ENCODE peak calls at places on chromosomes 12 and 14, in seven cellular contexts. K, Z, U, O, B, C and X are unnamed samples.

GRCh38 chr12:80582431-80582830 is 125.0 kb upstream of the MYF6 start:
- DNase-seq in C (no peak), U (no peak), O (no peak), K (no peak), B (no peak), Z (no peak), X (no peak)

GRCh38 chr14:95297832-95298231 is 21.9 kb downstream of the CLMN start:
- DNase-seq in K (no peak), Z (no peak), B (no peak), U (no peak), O (no peak), C (no peak), X (no peak)

GRCh38 chr14:74569826-74570591 is 42.0 kb downstream of the LTBP2 start:
- DNase-seq in O (no peak), Z (no peak), K (no peak), B (no peak), U (no peak), C (peak; percentile 88), X (no peak)

GRCh38 chr14:82855912-82856381 is 1322.3 kb upstream of the SEL1L start:
- DNase-seq in Z (peak; percentile 11), C (peak; percentile 37), K (no peak), U (peak; percentile 51), O (no peak), B (no peak), X (peak; percentile 34)

GRCh38 chr12:56803750-56804149 is 40.6 kb downstream of the HSD17B6 start:
- DNase-seq in B (no peak), U (no peak), Z (no peak), O (no peak), K (no peak), C (no peak), X (no peak)

GRCh38 chr12:26162905-26163304 is 32.5 kb upstream of the SSPN start:
- DNase-seq in C (no peak), B (no peak), K (no peak), O (no peak), U (no peak), Z (no peak), X (no peak)

GRCh38 chr14:98736701-98737338 is 535.2 kb downstream of the BCL11B start:
- DNase-seq in Z (no peak), U (no peak), O (no peak), B (no peak), K (no peak), C (no peak), X (no peak)

GRCh38 chr14:90883782-90884181 is 67.6 kb upstream of the TTC7B start:
- DNase-seq in O (peak; percentile 12), K (no peak), Z (no peak), B (no peak), U (no peak), C (no peak), X (no peak)

GRCh38 chr12:93441111-93441616 is 583 bp downstream of the UBE2N start:
- DNase-seq in U (no peak), C (no peak), O (no peak), Z (peak; percentile 38), K (peak; percentile 44), B (no peak), X (peak; percentile 35)

GRCh38 chr12:131916306-131917138 is 12.6 kb upstream of the PUS1 start:
- DNase-seq in B (no peak), K (peak; percentile 45), Z (no peak), C (no peak), O (no peak), U (no peak), X (no peak)

GRCh38 chr12:5085896-5086295 is 42.2 kb downstream of the KCNA5 start:
- DNase-seq in O (peak; percentile 41), U (no peak), Z (no peak), C (peak; percentile 71), B (no peak), K (no peak), X (no peak)

GRCh38 chr12:116955382-116956021 is 44.8 kb downstream of the FBXW8 start:
- DNase-seq in B (peak; percentile 24), K (no peak), U (no peak), O (no peak), Z (peak; percentile 35), C (peak; percentile 41), X (peak; percentile 21)

GRCh38 chr12:116651089-116651488 is 86.8 kb downstream of the SPRING1 start:
- DNase-seq in K (no peak), C (no peak), U (no peak), B (no peak), Z (no peak), O (no peak), X (no peak)

GRCh38 chr12:97642906-97643305 is 180.3 kb downstream of the RMST start:
- DNase-seq in C (no peak), B (no peak), K (no peak), O (no peak), Z (no peak), U (peak; percentile 30), X (peak; percentile 5)

GRCh38 chr12:90008277-90008676 is 299.6 kb upstream of the ATP2B1 start:
- DNase-seq in B (no peak), O (no peak), U (no peak), K (no peak), Z (no peak), C (no peak), X (no peak)

GRCh38 chr12:2179953-2180736 is 127.4 kb downstream of the CACNA1C start:
- DNase-seq in K (no peak), C (peak; percentile 92), Z (no peak), B (no peak), U (no peak), O (peak; percentile 88), X (no peak)

GRCh38 chr14:52314521-52315354 is 626 bp downstream of the PTGER2 start:
- DNase-seq in K (no peak), B (no peak), C (no peak), O (no peak), U (peak; percentile 12), Z (no peak), X (peak; percentile 28)

GRCh38 chr12:120367924-120368788 is 808 bp downstream of the MSI1 start:
- DNase-seq in B (no peak), K (no peak), Z (no peak), U (no peak), O (no peak), C (no peak), X (peak; percentile 9)

GRCh38 chr14:65949711-65950516 is 536.3 kb upstream of the CCDC196 start:
- DNase-seq in B (no peak), O (no peak), C (peak; percentile 36), U (no peak), Z (no peak), K (no peak), X (peak; percentile 17)

GRCh38 chr14:39581474-39581873 is 149.2 kb upstream of the FBXO33 start:
- DNase-seq in C (peak; percentile 9), B (no peak), Z (peak; percentile 3), O (no peak), K (no peak), U (peak; percentile 14), X (no peak)

GRCh38 chr12:30153981-30154380 is 370.2 kb upstream of the TMTC1 start:
- DNase-seq in C (no peak), Z (no peak), U (no peak), B (no peak), K (no peak), O (no peak), X (no peak)

GRCh38 chr14:99098199-99098598 is 173.8 kb downstream of the BCL11B start:
- DNase-seq in Z (no peak), C (no peak), B (no peak), K (no peak), O (no peak), U (no peak), X (no peak)

GRCh38 chr14:91416744-91417133 is 881 bp downstream of the CCDC88C start:
- DNase-seq in K (no peak), O (no peak), Z (peak; percentile 33), B (no peak), C (no peak), U (no peak), X (peak; percentile 24)

GRCh38 chr12:31570880-31571279 is 20.1 kb downstream of the DENND5B start:
- DNase-seq in U (no peak), K (no peak), O (no peak), B (no peak), Z (no peak), C (peak; percentile 30), X (no peak)

GRCh38 chr14:68278568-68279436 is 459.2 kb downstream of the RAD51B start:
- DNase-seq in Z (no peak), U (no peak), O (peak; percentile 43), K (no peak), C (peak; percentile 45), B (no peak), X (no peak)

GRCh38 chr12:110270125-110270962 is 10.7 kb upstream of the ATP2A2 start:
- DNase-seq in C (peak; percentile 70), U (peak; percentile 90), B (peak; percentile 60), Z (peak; percentile 26), O (peak; percentile 42), K (no peak), X (peak; percentile 96)

GRCh38 chr12:26906704-26907103 is 31.1 kb downstream of the INTS13 start:
- DNase-seq in K (no peak), B (no peak), O (no peak), U (no peak), C (no peak), Z (peak; percentile 69), X (no peak)

GRCh38 chr14:70753518-70753953 is 55.8 kb downstream of the MAP3K9 start:
- DNase-seq in O (no peak), B (peak; percentile 70), C (no peak), Z (no peak), K (no peak), U (no peak), X (no peak)

GRCh38 chr14:22580604-22581003 is 8.4 kb downstream of the DAD1 start:
- DNase-seq in K (no peak), Z (no peak), C (no peak), B (no peak), O (no peak), U (no peak), X (no peak)